ENCODE peak calls at places on chromosomes 2 and 18, in seven cellular contexts. X is brain microvascular endothelial cell; Z is NCI-H1417; K is ELR; J is NCI-H460; I is NCI-H1105; U is stimulated activated CD8-positive, alpha-beta memory T cell treated with anti-CD3 and anti-CD28 coated beads, Interleukin-4, amount 100 ng/mL, for 1 hour. Q is an unnamed sample.

GRCh38 chr2:7672027-7672684 is 754.9 kb downstream of the RNF144A start:
- DNase-seq in X (peak), Z (peak), K (peak), J (peak), I (no peak), U (no peak), Q (no peak)

GRCh38 chr2:48433682-48434081 is 96.3 kb upstream of the STON1 start:
- DNase-seq in X (no peak), Z (no peak), K (no peak), J (no peak), I (no peak), U (no peak), Q (no peak)

GRCh38 chr18:28167835-28168349 is 9.0 kb downstream of the CDH2 start:
- DNase-seq in X (no peak), Z (no peak), K (no peak), J (no peak), I (no peak), U (no peak), Q (no peak)

GRCh38 chr2:161208527-161209139 is 48.4 kb downstream of the TANK start:
- DNase-seq in X (peak), Z (no peak), K (peak), J (no peak), I (no peak), U (no peak), Q (no peak)

GRCh38 chr2:156340818-156341481 is 8.4 kb upstream of the NR4A2 start:
- DNase-seq in X (no peak), Z (no peak), K (peak), J (no peak), I (no peak), U (no peak), Q (no peak)

GRCh38 chr2:166031054-166031453 is 77.5 kb upstream of the TTC21B start:
- DNase-seq in X (no peak), Z (no peak), K (peak), J (no peak), I (no peak), U (no peak), Q (no peak)

GRCh38 chr2:23411752-23412431 is 26.9 kb downstream of the KLHL29 start:
- DNase-seq in X (peak), Z (no peak), K (peak), J (no peak), I (no peak), U (no peak), Q (no peak)

GRCh38 chr2:102815285-102815684 is 53.5 kb downstream of the TMEM182 start:
- DNase-seq in X (no peak), Z (no peak), K (no peak), J (no peak), I (no peak), U (no peak), Q (no peak)

GRCh38 chr2:190640124-190640523 is 8.8 kb upstream of the NAB1 start:
- DNase-seq in X (no peak), Z (no peak), K (no peak), J (no peak), I (no peak), U (no peak), Q (no peak)

GRCh38 chr2:180004731-180005130 is 2.4 kb downstream of the CWC22 start:
- DNase-seq in X (no peak), Z (no peak), K (no peak), J (no peak), I (no peak), U (no peak), Q (no peak)

GRCh38 chr2:159926695-159927094 is 128.7 kb upstream of the CD302 start:
- DNase-seq in X (no peak), Z (no peak), K (no peak), J (no peak), I (no peak), U (no peak), Q (no peak)

GRCh38 chr18:22503803-22504202 is 86.1 kb upstream of the CTAGE1 start:
- DNase-seq in X (no peak), Z (no peak), K (peak), J (no peak), I (no peak), U (no peak), Q (no peak)

GRCh38 chr2:215598376-215598975 is 162.6 kb upstream of the FN1 start:
- DNase-seq in X (peak), Z (no peak), K (peak), J (no peak), I (no peak), U (no peak), Q (no peak)

GRCh38 chr2:42974697-42975357 is 182.4 kb upstream of the HAAO start:
- DNase-seq in X (no peak), Z (peak), K (peak), J (peak), I (no peak), U (no peak), Q (no peak)

GRCh38 chr18:49174478-49174877 is 223.7 kb upstream of the SMAD7 start:
- DNase-seq in X (no peak), Z (no peak), K (peak), J (no peak), I (no peak), U (no peak), Q (no peak)

GRCh38 chr2:224122542-224122941 is 83.5 kb upstream of the SERPINE2 start:
- DNase-seq in X (no peak), Z (no peak), K (peak), J (no peak), I (no peak), U (no peak), Q (no peak)

GRCh38 chr2:197008229-197008628 is 81.7 kb upstream of the PGAP1 start:
- DNase-seq in X (peak), Z (no peak), K (peak), J (peak), I (no peak), U (no peak), Q (no peak)

GRCh38 chr2:25000503-25001328 is 29.0 kb upstream of the DNAJC27 start:
- DNase-seq in X (peak), Z (no peak), K (peak), J (no peak), I (no peak), U (no peak), Q (no peak)

GRCh38 chr2:138113871-138114525 is 149.7 kb downstream of the HNMT start:
- DNase-seq in X (peak), Z (no peak), K (no peak), J (no peak), I (no peak), U (no peak), Q (no peak)

GRCh38 chr18:2960983-2961696 is 51.8 kb downstream of the LPIN2 start:
- DNase-seq in X (no peak), Z (no peak), K (no peak), J (no peak), I (no peak), U (no peak), Q (no peak)

GRCh38 chr2:41475959-41476358 is 571.9 kb upstream of the PKDCC start:
- DNase-seq in X (no peak), Z (no peak), K (no peak), J (no peak), I (no peak), U (no peak), Q (no peak)

GRCh38 chr2:40507429-40507828 is 55.5 kb upstream of the SLC8A1 start:
- DNase-seq in X (no peak), Z (no peak), K (no peak), J (no peak), I (no peak), U (no peak), Q (no peak)

GRCh38 chr2:95552911-95553310 is 38.9 kb upstream of the TRIM43 start:
- DNase-seq in X (no peak), Z (no peak), K (no peak), J (no peak), I (no peak), U (no peak), Q (no peak)

GRCh38 chr2:227280895-227281294 is 44.2 kb upstream of the MFF start:
- DNase-seq in X (peak), Z (no peak), K (no peak), J (no peak), I (no peak), U (no peak), Q (no peak)

GRCh38 chr2:11723061-11723371 is 23.4 kb upstream of the LPIN1 start:
- DNase-seq in X (no peak), Z (no peak), K (no peak), J (no peak), I (no peak), U (no peak), Q (no peak)

Q was measured in ascending aorta.